ENCODE peak calls at places on chromosome 4, in eight cellular contexts. One of them, this sample, is unnamed.

GRCh38 chr4:140764785-140765392 is 8.7 kb upstream of the TBC1D9 start:
- DNase-seq in suprapubic skin: no peak
- DNase-seq in endothelial cell of umbilical vein: no peak
- DNase-seq in transverse colon: no peak
- DNase-seq in spleen: no peak
- DNase-seq in sigmoid colon: no peak
- DNase-seq in prostate gland: no peak
- DNase-seq in stomach: peak
- DNase-seq in this sample: no peak

GRCh38 chr4:54227261-54228063 is 1.6 kb upstream of the PDGFRA start:
- DNase-seq in sigmoid colon: peak
- DNase-seq in transverse colon: no peak
- DNase-seq in stomach: no peak
- DNase-seq in suprapubic skin: peak
- DNase-seq in spleen: no peak
- DNase-seq in endothelial cell of umbilical vein: peak
- DNase-seq in prostate gland: no peak
- DNase-seq in this sample: no peak

GRCh38 chr4:147831452-147832192 is 99.7 kb downstream of the ARHGAP10 start:
- DNase-seq in prostate gland: no peak
- DNase-seq in suprapubic skin: no peak
- DNase-seq in transverse colon: peak
- DNase-seq in stomach: no peak
- DNase-seq in spleen: no peak
- DNase-seq in endothelial cell of umbilical vein: peak
- DNase-seq in sigmoid colon: peak
- DNase-seq in this sample: no peak

GRCh38 chr4:30856795-30857564 is 136.8 kb downstream of the PCDH7 start:
- DNase-seq in sigmoid colon: no peak
- DNase-seq in endothelial cell of umbilical vein: no peak
- DNase-seq in stomach: no peak
- DNase-seq in prostate gland: no peak
- DNase-seq in transverse colon: no peak
- DNase-seq in suprapubic skin: no peak
- DNase-seq in spleen: no peak
- DNase-seq in this sample: no peak

GRCh38 chr4:151165205-151166000 is 66.0 kb downstream of the RPS3A start:
- DNase-seq in sigmoid colon: no peak
- DNase-seq in transverse colon: no peak
- DNase-seq in prostate gland: no peak
- DNase-seq in endothelial cell of umbilical vein: no peak
- DNase-seq in stomach: no peak
- DNase-seq in suprapubic skin: no peak
- DNase-seq in spleen: no peak
- DNase-seq in this sample: no peak

GRCh38 chr4:3302164-3302785 is 9.5 kb downstream of the RGS12 start:
- DNase-seq in spleen: peak
- DNase-seq in endothelial cell of umbilical vein: peak
- DNase-seq in prostate gland: no peak
- DNase-seq in suprapubic skin: no peak
- DNase-seq in transverse colon: no peak
- DNase-seq in stomach: peak
- DNase-seq in sigmoid colon: peak
- DNase-seq in this sample: no peak

GRCh38 chr4:171644430-171645057 is 168.7 kb upstream of the GALNTL6 start:
- DNase-seq in transverse colon: no peak
- DNase-seq in endothelial cell of umbilical vein: no peak
- DNase-seq in prostate gland: no peak
- DNase-seq in sigmoid colon: no peak
- DNase-seq in spleen: no peak
- DNase-seq in suprapubic skin: no peak
- DNase-seq in stomach: no peak
- DNase-seq in this sample: no peak

GRCh38 chr4:182890202-182890601 is 27.0 kb downstream of the DCTD start:
- DNase-seq in sigmoid colon: no peak
- DNase-seq in stomach: no peak
- DNase-seq in prostate gland: no peak
- DNase-seq in endothelial cell of umbilical vein: no peak
- DNase-seq in transverse colon: no peak
- DNase-seq in suprapubic skin: no peak
- DNase-seq in spleen: no peak
- DNase-seq in this sample: no peak

GRCh38 chr4:129998436-129999150 is 902.6 kb downstream of the C4orf33 start:
- DNase-seq in spleen: peak
- DNase-seq in transverse colon: no peak
- DNase-seq in stomach: no peak
- DNase-seq in prostate gland: no peak
- DNase-seq in endothelial cell of umbilical vein: no peak
- DNase-seq in suprapubic skin: no peak
- DNase-seq in sigmoid colon: no peak
- DNase-seq in this sample: no peak

GRCh38 chr4:41213563-41214157 is 682 bp downstream of the APBB2 start:
- DNase-seq in spleen: peak
- DNase-seq in prostate gland: no peak
- DNase-seq in suprapubic skin: peak
- DNase-seq in stomach: no peak
- DNase-seq in sigmoid colon: peak
- DNase-seq in transverse colon: peak
- DNase-seq in endothelial cell of umbilical vein: peak
- DNase-seq in this sample: no peak

GRCh38 chr4:113148925-113149324 is 99.5 kb downstream of the ANK2 start:
- DNase-seq in transverse colon: no peak
- DNase-seq in stomach: no peak
- DNase-seq in prostate gland: no peak
- DNase-seq in endothelial cell of umbilical vein: no peak
- DNase-seq in suprapubic skin: no peak
- DNase-seq in spleen: no peak
- DNase-seq in sigmoid colon: no peak
- DNase-seq in this sample: no peak

GRCh38 chr4:105551968-105552746 is at the start of gene ARHGEF38:
- DNase-seq in sigmoid colon: no peak
- DNase-seq in transverse colon: peak
- DNase-seq in stomach: peak
- DNase-seq in prostate gland: peak
- DNase-seq in endothelial cell of umbilical vein: no peak
- DNase-seq in suprapubic skin: no peak
- DNase-seq in spleen: no peak
- DNase-seq in this sample: no peak

GRCh38 chr4:38013461-38014366 is 53.5 kb downstream of the PTTG2 start:
- DNase-seq in stomach: peak
- DNase-seq in transverse colon: no peak
- DNase-seq in suprapubic skin: no peak
- DNase-seq in sigmoid colon: peak
- DNase-seq in endothelial cell of umbilical vein: no peak
- DNase-seq in spleen: no peak
- DNase-seq in prostate gland: no peak
- DNase-seq in this sample: no peak

GRCh38 chr4:156173937-156174336 is 220.3 kb upstream of the CTSO start:
- DNase-seq in suprapubic skin: no peak
- DNase-seq in spleen: no peak
- DNase-seq in transverse colon: no peak
- DNase-seq in endothelial cell of umbilical vein: no peak
- DNase-seq in prostate gland: no peak
- DNase-seq in stomach: no peak
- DNase-seq in sigmoid colon: no peak
- DNase-seq in this sample: no peak

GRCh38 chr4:8536467-8536866 is 43.7 kb upstream of the GPR78 start:
- DNase-seq in sigmoid colon: no peak
- DNase-seq in stomach: no peak
- DNase-seq in prostate gland: no peak
- DNase-seq in spleen: peak
- DNase-seq in suprapubic skin: no peak
- DNase-seq in endothelial cell of umbilical vein: no peak
- DNase-seq in transverse colon: no peak
- DNase-seq in this sample: no peak

GRCh38 chr4:69910016-69910782 is 20.7 kb upstream of the CSN1S1 start:
- DNase-seq in endothelial cell of umbilical vein: no peak
- DNase-seq in transverse colon: no peak
- DNase-seq in stomach: no peak
- DNase-seq in prostate gland: no peak
- DNase-seq in suprapubic skin: no peak
- DNase-seq in sigmoid colon: no peak
- DNase-seq in spleen: no peak
- DNase-seq in this sample: no peak

GRCh38 chr4:126018274-126018673 is 703.5 kb downstream of the FAT4 start:
- DNase-seq in prostate gland: no peak
- DNase-seq in sigmoid colon: no peak
- DNase-seq in transverse colon: no peak
- DNase-seq in endothelial cell of umbilical vein: no peak
- DNase-seq in spleen: no peak
- DNase-seq in stomach: no peak
- DNase-seq in suprapubic skin: no peak
- DNase-seq in this sample: no peak

GRCh38 chr4:73735231-73735630 is 5.1 kb upstream of the CXCL8 start:
- DNase-seq in prostate gland: no peak
- DNase-seq in stomach: no peak
- DNase-seq in transverse colon: no peak
- DNase-seq in sigmoid colon: no peak
- DNase-seq in endothelial cell of umbilical vein: peak
- DNase-seq in spleen: no peak
- DNase-seq in suprapubic skin: no peak
- DNase-seq in this sample: no peak

GRCh38 chr4:137509855-137510282 is 22.4 kb downstream of the PCDH18 start:
- DNase-seq in transverse colon: no peak
- DNase-seq in prostate gland: no peak
- DNase-seq in stomach: no peak
- DNase-seq in suprapubic skin: no peak
- DNase-seq in spleen: no peak
- DNase-seq in endothelial cell of umbilical vein: no peak
- DNase-seq in sigmoid colon: no peak
- DNase-seq in this sample: no peak
- TF ChIP-seq POLR2AphosphoS5 in transverse colon: no peak
- TF ChIP-seq POLR2AphosphoS5 in prostate gland: no peak
- TF ChIP-seq POLR2AphosphoS5 in stomach: no peak
- TF ChIP-seq POLR2AphosphoS5 in suprapubic skin: no peak
- TF ChIP-seq POLR2AphosphoS5 in spleen: no peak
- TF ChIP-seq POLR2AphosphoS5 in endothelial cell of umbilical vein: no peak
- TF ChIP-seq POLR2AphosphoS5 in sigmoid colon: peak
- TF ChIP-seq POLR2AphosphoS5 in this sample: no peak

GRCh38 chr4:75030649-75031235 is 97.8 kb downstream of the PARM1 start:
- DNase-seq in stomach: no peak
- DNase-seq in transverse colon: peak
- DNase-seq in suprapubic skin: no peak
- DNase-seq in spleen: no peak
- DNase-seq in sigmoid colon: no peak
- DNase-seq in prostate gland: no peak
- DNase-seq in endothelial cell of umbilical vein: no peak
- DNase-seq in this sample: no peak

GRCh38 chr4:75025432-75025831 is 92.5 kb downstream of the PARM1 start:
- DNase-seq in spleen: no peak
- DNase-seq in suprapubic skin: no peak
- DNase-seq in prostate gland: no peak
- DNase-seq in stomach: no peak
- DNase-seq in endothelial cell of umbilical vein: no peak
- DNase-seq in sigmoid colon: no peak
- DNase-seq in transverse colon: no peak
- DNase-seq in this sample: no peak

GRCh38 chr4:75031746-75032145 is 98.8 kb downstream of the PARM1 start:
- DNase-seq in prostate gland: no peak
- DNase-seq in endothelial cell of umbilical vein: no peak
- DNase-seq in transverse colon: no peak
- DNase-seq in spleen: no peak
- DNase-seq in sigmoid colon: no peak
- DNase-seq in suprapubic skin: no peak
- DNase-seq in stomach: no peak
- DNase-seq in this sample: no peak

GRCh38 chr4:75028196-75028854 is 95.4 kb downstream of the PARM1 start:
- DNase-seq in transverse colon: no peak
- DNase-seq in sigmoid colon: no peak
- DNase-seq in endothelial cell of umbilical vein: no peak
- DNase-seq in stomach: no peak
- DNase-seq in suprapubic skin: no peak
- DNase-seq in spleen: no peak
- DNase-seq in prostate gland: no peak
- DNase-seq in this sample: no peak

DNA sequence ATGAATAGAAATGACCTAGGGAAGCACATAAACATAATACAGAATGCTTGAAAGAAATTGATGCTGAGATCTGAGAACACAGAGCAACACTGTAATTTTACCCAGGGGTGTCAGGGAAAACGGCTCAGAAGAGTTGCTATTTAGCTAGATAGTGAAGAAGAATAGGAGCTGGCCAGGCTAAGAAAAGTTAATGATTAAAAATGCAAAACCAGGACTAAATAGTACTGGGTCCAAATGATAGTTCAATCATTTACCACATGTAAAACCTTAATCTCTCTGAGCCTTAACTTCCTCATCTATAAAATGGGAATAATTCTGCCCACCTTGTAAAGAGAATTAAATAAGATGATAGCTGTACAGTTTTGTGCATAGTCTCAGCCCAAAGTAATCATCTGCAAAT is 97.1 kb downstream of the PARM1 start:
- DNase-seq in suprapubic skin: no peak
- DNase-seq in spleen: no peak
- DNase-seq in transverse colon: no peak
- DNase-seq in prostate gland: no peak
- DNase-seq in stomach: no peak
- DNase-seq in sigmoid colon: no peak
- DNase-seq in endothelial cell of umbilical vein: no peak
- DNase-seq in this sample: no peak
- H3K4me3 ChIP-seq in suprapubic skin: no peak
- H3K4me3 ChIP-seq in spleen: no peak
- H3K4me3 ChIP-seq in transverse colon: no peak
- H3K4me3 ChIP-seq in prostate gland: no peak
- H3K4me3 ChIP-seq in stomach: no peak
- H3K4me3 ChIP-seq in sigmoid colon: no peak
- H3K4me3 ChIP-seq in endothelial cell of umbilical vein: no peak
- H3K4me3 ChIP-seq in this sample: no peak

GRCh38 chr4:76156635-76157034 is 8.4 kb upstream of the NUP54 start:
- DNase-seq in prostate gland: no peak
- DNase-seq in sigmoid colon: no peak
- DNase-seq in transverse colon: no peak
- DNase-seq in suprapubic skin: no peak
- DNase-seq in spleen: no peak
- DNase-seq in endothelial cell of umbilical vein: peak
- DNase-seq in stomach: no peak
- DNase-seq in this sample: no peak
- TF ChIP-seq CTCF in prostate gland: no peak
- TF ChIP-seq CTCF in sigmoid colon: no peak
- TF ChIP-seq CTCF in transverse colon: no peak
- TF ChIP-seq CTCF in suprapubic skin: no peak
- TF ChIP-seq CTCF in spleen: no peak
- TF ChIP-seq CTCF in endothelial cell of umbilical vein: no peak
- TF ChIP-seq CTCF in stomach: no peak
- TF ChIP-seq CTCF in this sample: no peak

GRCh38 chr4:16545656-16546055 is 319.4 kb upstream of the TAPT1 start:
- DNase-seq in prostate gland: no peak
- DNase-seq in transverse colon: no peak
- DNase-seq in endothelial cell of umbilical vein: no peak
- DNase-seq in stomach: no peak
- DNase-seq in sigmoid colon: no peak
- DNase-seq in suprapubic skin: no peak
- DNase-seq in spleen: no peak
- DNase-seq in this sample: no peak

DNA sequence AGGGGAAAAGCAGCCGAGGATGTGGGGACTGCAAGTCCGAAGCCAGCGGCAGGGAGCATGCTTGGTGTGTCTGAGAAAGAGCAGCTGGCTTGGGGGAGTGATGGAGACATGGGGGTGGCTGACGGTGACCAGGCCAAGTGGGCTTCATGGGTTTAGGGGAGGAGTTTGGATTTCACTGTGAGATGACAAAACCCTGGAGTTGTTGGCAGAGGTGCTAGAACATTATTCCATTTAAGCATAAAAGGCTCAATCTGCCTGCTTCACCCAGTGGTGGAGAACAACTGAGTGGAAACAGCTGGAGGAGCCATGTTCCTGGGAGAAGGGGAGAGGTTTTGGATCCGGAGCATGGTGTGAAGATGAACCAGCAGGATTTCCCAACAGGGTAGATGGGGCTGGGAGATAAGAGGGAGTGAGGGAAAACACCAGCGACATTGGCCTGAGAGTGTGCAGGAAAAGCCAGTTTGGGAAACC is 318.0 kb upstream of the TAPT1 start:
- DNase-seq in transverse colon: no peak
- DNase-seq in sigmoid colon: peak
- DNase-seq in suprapubic skin: no peak
- DNase-seq in endothelial cell of umbilical vein: no peak
- DNase-seq in stomach: no peak
- DNase-seq in prostate gland: no peak
- DNase-seq in spleen: no peak
- DNase-seq in this sample: peak
- TF ChIP-seq POLR2AphosphoS5 in transverse colon: no peak
- TF ChIP-seq POLR2AphosphoS5 in sigmoid colon: peak
- TF ChIP-seq POLR2AphosphoS5 in suprapubic skin: no peak
- TF ChIP-seq POLR2AphosphoS5 in endothelial cell of umbilical vein: no peak
- TF ChIP-seq POLR2AphosphoS5 in stomach: no peak
- TF ChIP-seq POLR2AphosphoS5 in prostate gland: no peak
- TF ChIP-seq POLR2AphosphoS5 in spleen: no peak
- TF ChIP-seq POLR2AphosphoS5 in this sample: peak